ENCODE peak calls at places on chromosome 18, in four cellular contexts. B is astrocyte, Y is NCI-H1105, A is PC-3. Z is an unnamed sample.

GRCh38 chr18:27750014-27750413 is 426.9 kb downstream of the CDH2 start:
- DNase-seq in B (peak; percentile 86), Y (no peak), A (peak; percentile 77), Z (no peak)

GRCh38 chr18:21897811-21898210 is 157.2 kb downstream of the MIB1 start:
- DNase-seq in A (peak; percentile 77), B (no peak), Y (peak; percentile 35), Z (no peak)

GRCh38 chr18:44620821-44621220 is 59.9 kb upstream of the SETBP1 start:
- DNase-seq in Y (no peak), A (no peak), B (no peak), Z (no peak)

GRCh38 chr18:48663096-48663930 is 124.5 kb downstream of the CTIF start:
- DNase-seq in A (no peak), Y (no peak), B (no peak), Z (no peak)

GRCh38 chr18:61854578-61854977 is 38.2 kb downstream of the RNF152 start:
- DNase-seq in Y (peak; percentile 1), B (peak; percentile 78), A (no peak), Z (no peak)

GRCh38 chr18:55228707-55229106 is 269.4 kb upstream of the CCDC68 start:
- DNase-seq in Y (no peak), A (no peak), B (no peak), Z (no peak)

GRCh38 chr18:70335892-70336726 is 47.3 kb downstream of the SOCS6 start:
- DNase-seq in Y (no peak), B (no peak), A (no peak), Z (no peak)

GRCh38 chr18:61605376-61606067 is 272.3 kb downstream of the CDH20 start:
- DNase-seq in A (no peak), B (no peak), Y (no peak), Z (no peak)

GRCh38 chr18:52160652-52161051 is 179.3 kb upstream of the DCC start:
- DNase-seq in Y (no peak), B (peak; percentile 36), A (peak; percentile 85), Z (no peak)